ENCODE peak calls at places on chromosome 20, in six cellular contexts. U is left lung, S is psoas muscle, P is astrocyte of the spinal cord, O is bronchial epithelial cell, K is body of pancreas. Q is an unnamed sample.

GRCh38 chr20:58665606-58666005 is 14.5 kb downstream of the STX16 start:
- DNase-seq in U (no peak), S (peak; percentile 36), P (no peak), O (no peak), K (no peak), Q (no peak)

GRCh38 chr20:59985864-59986263 is 27.6 kb downstream of the CDH26 start:
- DNase-seq in U (no peak), S (no peak), P (no peak), O (no peak), K (no peak), Q (no peak)

GRCh38 chr20:38204936-38205435 is 39.9 kb upstream of the TGM2 start:
- DNase-seq in U (no peak), S (no peak), P (no peak), O (no peak), K (no peak), Q (no peak)

GRCh38 chr20:38127011-38127621 is 38.0 kb downstream of the TGM2 start:
- DNase-seq in U (peak; percentile 47), S (peak; percentile 40), P (peak; percentile 80), O (peak; percentile 68), K (no peak), Q (no peak)

GRCh38 chr20:32574296-32575226 is 10.6 kb downstream of the NOL4L start:
- DNase-seq in U (no peak), S (no peak), P (peak; percentile 93), O (peak; percentile 55), K (no peak), Q (no peak)

GRCh38 chr20:61529354-61529753 is 277.3 kb downstream of the CDH4 start:
- DNase-seq in U (no peak), S (no peak), P (no peak), O (peak; percentile 51), K (no peak), Q (no peak)

GRCh38 chr20:46283426-46283825 is 24.9 kb downstream of the CDH22 start:
- DNase-seq in U (no peak), S (no peak), P (no peak), O (peak; percentile 60), K (no peak), Q (no peak)

GRCh38 chr20:1934162-1934561 is 39.0 kb downstream of the SIRPA start:
- DNase-seq in U (no peak), S (no peak), P (no peak), O (no peak), K (no peak), Q (no peak)

GRCh38 chr20:63009988-63010769 is 3.4 kb upstream of the BHLHE23 start:
- DNase-seq in U (peak; percentile 53), S (no peak), P (no peak), O (peak; percentile 5), K (no peak), Q (no peak)

GRCh38 chr20:11906626-11907480 is 10.8 kb upstream of the BTBD3 start:
- DNase-seq in U (no peak), S (no peak), P (peak; percentile 30), O (peak; percentile 96), K (no peak), Q (no peak)

GRCh38 chr20:6696001-6696400 is 71.5 kb upstream of the BMP2 start:
- DNase-seq in U (no peak), S (no peak), P (no peak), O (no peak), K (no peak), Q (no peak)

GRCh38 chr20:62186887-62187866 is 4.3 kb downstream of the MTG2 start:
- DNase-seq in U (no peak), S (no peak), P (no peak), O (no peak), K (no peak), Q (no peak)

GRCh38 chr20:1965520-1966278 is 28.2 kb downstream of the PDYN start:
- DNase-seq in U (peak; percentile 87), S (peak; percentile 79), P (peak; percentile 59), O (peak; percentile 42), K (peak; percentile 71), Q (peak; percentile 76)

GRCh38 chr20:15862178-15862577 is 711.1 kb downstream of the KIF16B start:
- DNase-seq in U (no peak), S (no peak), P (no peak), O (no peak), K (no peak), Q (no peak)

GRCh38 chr20:24694727-24695528 is 225.5 kb downstream of the SYNDIG1 start:
- DNase-seq in U (no peak), S (peak; percentile 31), P (no peak), O (no peak), K (no peak), Q (no peak)

GRCh38 chr20:21548390-21549035 is 34.6 kb upstream of the NKX2-2 start:
- DNase-seq in U (no peak), S (no peak), P (no peak), O (no peak), K (no peak), Q (no peak)

GRCh38 chr20:38723069-38723981 is 961 bp upstream of the SLC32A1 start:
- DNase-seq in U (no peak), S (no peak), P (no peak), O (no peak), K (no peak), Q (no peak)

GRCh38 chr20:63379296-63379695 is 18.1 kb upstream of the CHRNA4 start:
- DNase-seq in U (peak; percentile 45), S (no peak), P (no peak), O (no peak), K (no peak), Q (no peak)

GRCh38 chr20:41998539-41999341 is 380.6 kb upstream of the CHD6 start:
- DNase-seq in U (peak; percentile 78), S (no peak), P (no peak), O (no peak), K (no peak), Q (no peak)

GRCh38 chr20:1819311-1820136 is 75.7 kb upstream of the SIRPA start:
- DNase-seq in U (no peak), S (no peak), P (no peak), O (no peak), K (no peak), Q (no peak)

GRCh38 chr20:61733891-61734732 is 331.6 kb downstream of the TAF4 start:
- DNase-seq in U (no peak), S (no peak), P (no peak), O (no peak), K (no peak), Q (no peak)

GRCh38 chr20:24781061-24781980 is 167.7 kb upstream of the CST7 start:
- DNase-seq in U (no peak), S (no peak), P (peak; percentile 55), O (peak; percentile 23), K (peak; percentile 24), Q (no peak)

GRCh38 chr20:19806806-19807691 is 49.0 kb downstream of the RIN2 start:
- DNase-seq in U (no peak), S (no peak), P (peak; percentile 54), O (peak; percentile 38), K (peak; percentile 34), Q (no peak)

GRCh38 chr20:38334016-38334415 is 12.3 kb upstream of the LBP start:
- DNase-seq in U (no peak), S (no peak), P (no peak), O (no peak), K (no peak), Q (no peak)

GRCh38 chr20:54475334-54476287 is at the start of gene DOK5:
- DNase-seq in U (peak; percentile 80), S (peak; percentile 53), P (peak; percentile 19), O (no peak), K (peak; percentile 15), Q (peak; percentile 16)

GRCh38 chr20:6705920-6706500 is 61.5 kb upstream of the BMP2 start:
- DNase-seq in U (no peak), S (no peak), P (no peak), O (no peak), K (no peak), Q (no peak)

GRCh38 chr20:53071833-53072232 is 99.7 kb downstream of the TSHZ2 start:
- DNase-seq in U (no peak), S (no peak), P (no peak), O (no peak), K (no peak), Q (no peak)

GRCh38 chr20:31861346-31862156 is 8.8 kb downstream of the DUSP15 start:
- DNase-seq in U (peak; percentile 88), S (peak; percentile 61), P (no peak), O (peak; percentile 19), K (peak; percentile 47), Q (peak; percentile 85)

GRCh38 chr20:35091808-35092523 is 641 bp downstream of the TRPC4AP start:
- DNase-seq in U (no peak), S (no peak), P (no peak), O (no peak), K (no peak), Q (no peak)

GRCh38 chr20:20593447-20594170 is 118.8 kb downstream of the RALGAPA2 start:
- DNase-seq in U (no peak), S (no peak), P (peak; percentile 60), O (peak; percentile 39), K (no peak), Q (no peak)

DNA sequence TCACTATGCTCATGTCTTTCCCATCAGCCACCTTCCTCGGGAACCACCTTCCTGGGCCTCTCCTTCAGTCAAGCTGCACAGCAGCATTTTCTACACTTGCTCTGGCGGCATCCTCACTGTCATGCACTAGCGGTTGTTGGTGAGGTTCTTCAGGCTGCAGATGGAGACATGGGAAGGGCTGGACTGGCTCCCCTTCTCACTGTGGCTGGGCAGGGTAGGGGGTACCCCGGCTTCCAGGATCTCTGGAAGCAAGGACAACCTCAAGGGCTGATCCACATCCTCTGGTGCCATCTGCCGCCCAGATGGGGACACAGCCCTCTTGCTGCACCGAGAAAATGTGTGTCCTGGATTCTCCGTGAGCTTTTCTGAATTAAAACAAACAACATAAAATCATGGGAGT is 180.1 kb upstream of the RNF24 start:
- DNase-seq in U (no peak), S (no peak), P (peak; percentile 12), O (peak; percentile 23), K (no peak), Q (no peak)
- TF ChIP-seq CTCF in U (no peak), S (peak; percentile 12), P (peak; percentile 71), O (peak; percentile 64), K (peak; percentile 19), Q (peak; percentile 55)

GRCh38 chr20:17859616-17860232 is 108.9 kb downstream of the SNX5 start:
- DNase-seq in U (peak; percentile 79), S (no peak), P (no peak), O (no peak), K (peak; percentile 66), Q (no peak)
- TF ChIP-seq CTCF in U (no peak), S (no peak), P (no peak), O (no peak), K (peak; percentile 42), Q (no peak)

GRCh38 chr20:51767018-51767866 is 948 bp downstream of the ATP9A start:
- DNase-seq in U (peak; percentile 97), S (peak; percentile 70), P (no peak), O (peak; percentile 71), K (peak; percentile 91), Q (peak; percentile 87)
- TF ChIP-seq CTCF in U (no peak), S (no peak), P (peak; percentile 40), O (peak; percentile 46), K (peak; percentile 47), Q (peak; percentile 62)

DNA sequence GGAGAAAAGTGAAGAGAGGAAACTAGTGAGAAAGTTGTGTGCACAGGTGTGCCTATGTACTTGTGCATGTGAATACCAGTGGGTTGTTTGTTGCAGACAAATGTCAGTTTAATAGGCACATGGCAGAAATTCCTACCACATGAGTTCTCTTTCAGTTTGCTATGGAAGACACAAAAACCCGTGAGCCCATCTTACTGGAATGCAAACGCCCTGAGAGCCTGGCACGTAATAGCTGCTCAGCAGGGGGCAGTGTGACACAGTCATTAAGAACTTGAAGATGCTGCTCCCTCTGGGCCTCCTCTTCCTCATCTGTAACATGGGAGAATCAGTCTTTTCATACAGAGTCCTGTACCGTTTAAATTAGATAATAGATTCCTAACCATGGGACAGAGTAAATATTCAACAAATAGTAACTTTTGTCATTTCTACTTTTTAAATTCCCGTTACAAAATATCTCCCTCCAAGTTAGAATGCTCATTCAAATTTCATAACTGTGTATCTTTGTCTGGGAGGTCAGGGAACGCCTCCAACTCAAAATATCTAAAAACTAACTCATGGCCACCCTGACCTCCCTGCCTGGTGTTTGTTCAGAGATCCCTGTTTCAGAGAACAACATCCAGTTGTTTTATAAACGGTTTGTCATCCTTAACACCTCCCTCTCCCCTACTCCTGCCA is 802.9 kb downstream of the MAFB start:
- DNase-seq in U (no peak), S (peak; percentile 68), P (peak; percentile 84), O (peak; percentile 77), K (peak; percentile 65), Q (no peak)
- TF ChIP-seq CTCF in U (peak; percentile 59), S (peak; percentile 71), P (peak; percentile 45), O (peak; percentile 72), K (peak; percentile 54), Q (peak; percentile 56)